ENCODE peak calls at places on chromosomes 11 and 22, in six cellular contexts. One of them, this sample, is unnamed.

GRCh38 chr11:47348859-47349258 is 3.6 kb downstream of the MYBPC3 start:
- DNase-seq in effector CD4-positive, alpha-beta T cell: no peak
- DNase-seq in GM23248: peak
- DNase-seq in mammary epithelial cell: no peak
- DNase-seq in T-helper 2 cell: no peak
- DNase-seq in memory B cell: no peak
- DNase-seq in this sample: no peak

GRCh38 chr11:12478743-12479142 is 101.4 kb downstream of the PARVA start:
- DNase-seq in mammary epithelial cell: peak
- DNase-seq in memory B cell: no peak
- DNase-seq in T-helper 2 cell: no peak
- DNase-seq in effector CD4-positive, alpha-beta T cell: no peak
- DNase-seq in GM23248: no peak
- DNase-seq in this sample: no peak

GRCh38 chr11:128928400-128928799 is 14.3 kb downstream of the TP53AIP1 start:
- DNase-seq in effector CD4-positive, alpha-beta T cell: no peak
- DNase-seq in mammary epithelial cell: no peak
- DNase-seq in GM23248: peak
- DNase-seq in memory B cell: peak
- DNase-seq in T-helper 2 cell: no peak
- DNase-seq in this sample: no peak

GRCh38 chr11:128879817-128880216 is 11.3 kb upstream of the KCNJ5 start:
- DNase-seq in mammary epithelial cell: no peak
- DNase-seq in memory B cell: no peak
- DNase-seq in GM23248: peak
- DNase-seq in T-helper 2 cell: no peak
- DNase-seq in effector CD4-positive, alpha-beta T cell: no peak
- DNase-seq in this sample: no peak

GRCh38 chr11:12762696-12763324 is 88.6 kb downstream of the TEAD1 start:
- DNase-seq in memory B cell: no peak
- DNase-seq in effector CD4-positive, alpha-beta T cell: no peak
- DNase-seq in GM23248: no peak
- DNase-seq in T-helper 2 cell: no peak
- DNase-seq in mammary epithelial cell: no peak
- DNase-seq in this sample: no peak

GRCh38 chr11:32729976-32730375 is 64.5 kb downstream of the CCDC73 start:
- DNase-seq in T-helper 2 cell: no peak
- DNase-seq in mammary epithelial cell: no peak
- DNase-seq in effector CD4-positive, alpha-beta T cell: no peak
- DNase-seq in GM23248: no peak
- DNase-seq in memory B cell: no peak
- DNase-seq in this sample: no peak

GRCh38 chr22:45922256-45922655 is 54.7 kb downstream of the WNT7B start:
- DNase-seq in memory B cell: no peak
- DNase-seq in effector CD4-positive, alpha-beta T cell: no peak
- DNase-seq in mammary epithelial cell: no peak
- DNase-seq in T-helper 2 cell: no peak
- DNase-seq in GM23248: no peak
- DNase-seq in this sample: no peak

GRCh38 chr22:46125816-46126770 is 24.2 kb upstream of the PPARA start:
- DNase-seq in GM23248: peak
- DNase-seq in T-helper 2 cell: no peak
- DNase-seq in effector CD4-positive, alpha-beta T cell: no peak
- DNase-seq in mammary epithelial cell: no peak
- DNase-seq in memory B cell: no peak
- DNase-seq in this sample: no peak

GRCh38 chr22:48842583-48842945 is 985.1 kb downstream of the BRD1 start:
- DNase-seq in T-helper 2 cell: no peak
- DNase-seq in memory B cell: no peak
- DNase-seq in mammary epithelial cell: no peak
- DNase-seq in effector CD4-positive, alpha-beta T cell: no peak
- DNase-seq in GM23248: no peak
- DNase-seq in this sample: no peak

GRCh38 chr11:68093565-68093964 is 27.6 kb downstream of the CHKA start:
- DNase-seq in T-helper 2 cell: no peak
- DNase-seq in memory B cell: no peak
- DNase-seq in GM23248: no peak
- DNase-seq in mammary epithelial cell: no peak
- DNase-seq in effector CD4-positive, alpha-beta T cell: no peak
- DNase-seq in this sample: no peak

GRCh38 chr11:65316311-65316978 is 1.8 kb downstream of the CDC42EP2 start:
- DNase-seq in effector CD4-positive, alpha-beta T cell: no peak
- DNase-seq in mammary epithelial cell: peak
- DNase-seq in GM23248: peak
- DNase-seq in T-helper 2 cell: no peak
- DNase-seq in memory B cell: no peak
- DNase-seq in this sample: no peak

GRCh38 chr11:61682093-61682732 is 2.0 kb downstream of the DAGLA start:
- DNase-seq in T-helper 2 cell: no peak
- DNase-seq in memory B cell: no peak
- DNase-seq in effector CD4-positive, alpha-beta T cell: no peak
- DNase-seq in GM23248: no peak
- DNase-seq in mammary epithelial cell: no peak
- DNase-seq in this sample: no peak

GRCh38 chr22:24337894-24338645 is 67.4 kb downstream of the SPECC1L start:
- DNase-seq in T-helper 2 cell: no peak
- DNase-seq in GM23248: no peak
- DNase-seq in mammary epithelial cell: no peak
- DNase-seq in memory B cell: no peak
- DNase-seq in effector CD4-positive, alpha-beta T cell: no peak
- DNase-seq in this sample: no peak

GRCh38 chr11:119338318-119338890 is 2.3 kb downstream of the C1QTNF5 start:
- DNase-seq in T-helper 2 cell: peak
- DNase-seq in memory B cell: peak
- DNase-seq in mammary epithelial cell: peak
- DNase-seq in effector CD4-positive, alpha-beta T cell: peak
- DNase-seq in GM23248: peak
- DNase-seq in this sample: peak

GRCh38 chr11:19953342-19953741 is 206.9 kb downstream of the DBX1 start:
- DNase-seq in T-helper 2 cell: no peak
- DNase-seq in memory B cell: no peak
- DNase-seq in mammary epithelial cell: peak
- DNase-seq in GM23248: peak
- DNase-seq in effector CD4-positive, alpha-beta T cell: no peak
- DNase-seq in this sample: no peak

GRCh38 chr11:1469911-1470680 is 16.5 kb downstream of the MOB2 start:
- DNase-seq in GM23248: no peak
- DNase-seq in effector CD4-positive, alpha-beta T cell: no peak
- DNase-seq in memory B cell: no peak
- DNase-seq in mammary epithelial cell: no peak
- DNase-seq in T-helper 2 cell: no peak
- DNase-seq in this sample: no peak

GRCh38 chr22:29151316-29151715 is 54.4 kb upstream of the EMID1 start:
- DNase-seq in effector CD4-positive, alpha-beta T cell: no peak
- DNase-seq in mammary epithelial cell: no peak
- DNase-seq in T-helper 2 cell: no peak
- DNase-seq in memory B cell: no peak
- DNase-seq in GM23248: no peak
- DNase-seq in this sample: no peak

GRCh38 chr11:54558407-54558806 is 45.4 kb downstream of the OR4C46 start:
- DNase-seq in effector CD4-positive, alpha-beta T cell: no peak
- DNase-seq in T-helper 2 cell: no peak
- DNase-seq in mammary epithelial cell: no peak
- DNase-seq in memory B cell: no peak
- DNase-seq in GM23248: no peak
- DNase-seq in this sample: no peak

GRCh38 chr22:25759825-25760231 is 17.8 kb downstream of the MYO18B start:
- DNase-seq in T-helper 2 cell: no peak
- DNase-seq in GM23248: peak
- DNase-seq in memory B cell: no peak
- DNase-seq in mammary epithelial cell: peak
- DNase-seq in effector CD4-positive, alpha-beta T cell: no peak
- DNase-seq in this sample: no peak

GRCh38 chr11:94148189-94148588 is 19.5 kb downstream of the PANX1 start:
- DNase-seq in GM23248: no peak
- DNase-seq in effector CD4-positive, alpha-beta T cell: no peak
- DNase-seq in memory B cell: no peak
- DNase-seq in T-helper 2 cell: no peak
- DNase-seq in mammary epithelial cell: no peak
- DNase-seq in this sample: no peak

GRCh38 chr22:23388492-23389009 is 191.5 kb downstream of the IGLL1 start:
- DNase-seq in mammary epithelial cell: no peak
- DNase-seq in T-helper 2 cell: no peak
- DNase-seq in effector CD4-positive, alpha-beta T cell: no peak
- DNase-seq in memory B cell: no peak
- DNase-seq in GM23248: no peak
- DNase-seq in this sample: no peak

GRCh38 chr11:44563716-44564115 is 1.7 kb upstream of the CD82 start:
- DNase-seq in memory B cell: no peak
- DNase-seq in mammary epithelial cell: no peak
- DNase-seq in T-helper 2 cell: no peak
- DNase-seq in effector CD4-positive, alpha-beta T cell: no peak
- DNase-seq in GM23248: peak
- DNase-seq in this sample: no peak

GRCh38 chr11:66880484-66881211 is 23.8 kb downstream of the LRFN4 start:
- DNase-seq in GM23248: no peak
- DNase-seq in T-helper 2 cell: no peak
- DNase-seq in memory B cell: no peak
- DNase-seq in effector CD4-positive, alpha-beta T cell: no peak
- DNase-seq in mammary epithelial cell: peak
- DNase-seq in this sample: no peak

GRCh38 chr11:59611570-59612565 is 3.7 kb downstream of the OSBP start:
- DNase-seq in memory B cell: no peak
- DNase-seq in mammary epithelial cell: no peak
- DNase-seq in T-helper 2 cell: no peak
- DNase-seq in GM23248: peak
- DNase-seq in effector CD4-positive, alpha-beta T cell: no peak
- DNase-seq in this sample: no peak

GRCh38 chr11:19075636-19076035 is 15.1 kb upstream of the MRGPRX2 start:
- DNase-seq in effector CD4-positive, alpha-beta T cell: no peak
- DNase-seq in mammary epithelial cell: no peak
- DNase-seq in T-helper 2 cell: no peak
- DNase-seq in memory B cell: no peak
- DNase-seq in GM23248: no peak
- DNase-seq in this sample: no peak

GRCh38 chr11:135074397-135074998 is 662.5 kb upstream of the B3GAT1 start:
- DNase-seq in GM23248: no peak
- DNase-seq in mammary epithelial cell: no peak
- DNase-seq in effector CD4-positive, alpha-beta T cell: no peak
- DNase-seq in memory B cell: no peak
- DNase-seq in T-helper 2 cell: no peak
- DNase-seq in this sample: no peak

GRCh38 chr11:16169946-16170345 is 186.4 kb downstream of the SOX6 start:
- DNase-seq in effector CD4-positive, alpha-beta T cell: no peak
- DNase-seq in T-helper 2 cell: no peak
- DNase-seq in memory B cell: no peak
- DNase-seq in mammary epithelial cell: no peak
- DNase-seq in GM23248: peak
- DNase-seq in this sample: no peak

GRCh38 chr22:44647141-44647540 is 54.9 kb upstream of the PRR5 start:
- DNase-seq in mammary epithelial cell: no peak
- DNase-seq in effector CD4-positive, alpha-beta T cell: no peak
- DNase-seq in GM23248: no peak
- DNase-seq in T-helper 2 cell: no peak
- DNase-seq in memory B cell: no peak
- DNase-seq in this sample: no peak

GRCh38 chr22:21933413-21933812 is 19.2 kb downstream of the PPM1F start:
- DNase-seq in GM23248: no peak
- DNase-seq in memory B cell: no peak
- DNase-seq in effector CD4-positive, alpha-beta T cell: no peak
- DNase-seq in mammary epithelial cell: no peak
- DNase-seq in T-helper 2 cell: no peak
- DNase-seq in this sample: no peak

GRCh38 chr11:35177370-35177769 is 38.4 kb downstream of the CD44 start:
- DNase-seq in memory B cell: no peak
- DNase-seq in GM23248: no peak
- DNase-seq in effector CD4-positive, alpha-beta T cell: no peak
- DNase-seq in T-helper 2 cell: no peak
- DNase-seq in mammary epithelial cell: no peak
- DNase-seq in this sample: no peak

GRCh38 chr11:124113890-124114289 is 1.4 kb upstream of the VWA5A start:
- DNase-seq in mammary epithelial cell: peak
- DNase-seq in T-helper 2 cell: no peak
- DNase-seq in effector CD4-positive, alpha-beta T cell: no peak
- DNase-seq in memory B cell: no peak
- DNase-seq in GM23248: peak
- DNase-seq in this sample: no peak

GRCh38 chr11:45005106-45005505 is 54.4 kb upstream of the TP53I11 start:
- DNase-seq in mammary epithelial cell: no peak
- DNase-seq in T-helper 2 cell: no peak
- DNase-seq in memory B cell: no peak
- DNase-seq in GM23248: no peak
- DNase-seq in effector CD4-positive, alpha-beta T cell: no peak
- DNase-seq in this sample: no peak

GRCh38 chr11:125410091-125410490 is 86.0 kb downstream of the FEZ1 start:
- DNase-seq in GM23248: peak
- DNase-seq in effector CD4-positive, alpha-beta T cell: no peak
- DNase-seq in memory B cell: no peak
- DNase-seq in T-helper 2 cell: no peak
- DNase-seq in mammary epithelial cell: peak
- DNase-seq in this sample: no peak

GRCh38 chr11:120340529-120340928 is 4.3 kb downstream of the ARHGEF12 start:
- DNase-seq in GM23248: peak
- DNase-seq in effector CD4-positive, alpha-beta T cell: no peak
- DNase-seq in memory B cell: no peak
- DNase-seq in T-helper 2 cell: no peak
- DNase-seq in mammary epithelial cell: peak
- DNase-seq in this sample: no peak

GRCh38 chr11:299951-300735 is 817 bp upstream of the IFITM5 start:
- DNase-seq in memory B cell: no peak
- DNase-seq in GM23248: peak
- DNase-seq in mammary epithelial cell: no peak
- DNase-seq in effector CD4-positive, alpha-beta T cell: no peak
- DNase-seq in T-helper 2 cell: no peak
- DNase-seq in this sample: no peak

GRCh38 chr22:39238561-39238960 is 6.2 kb downstream of the PDGFB start:
- DNase-seq in T-helper 2 cell: no peak
- DNase-seq in mammary epithelial cell: no peak
- DNase-seq in GM23248: no peak
- DNase-seq in memory B cell: no peak
- DNase-seq in effector CD4-positive, alpha-beta T cell: no peak
- DNase-seq in this sample: no peak

GRCh38 chr11:45856044-45856468 is 8.8 kb downstream of the CRY2 start:
- DNase-seq in effector CD4-positive, alpha-beta T cell: no peak
- DNase-seq in mammary epithelial cell: no peak
- DNase-seq in GM23248: peak
- DNase-seq in T-helper 2 cell: no peak
- DNase-seq in memory B cell: no peak
- DNase-seq in this sample: no peak

GRCh38 chr11:120224872-120225371 is 14.1 kb downstream of the OAF start:
- DNase-seq in memory B cell: no peak
- DNase-seq in GM23248: no peak
- DNase-seq in mammary epithelial cell: no peak
- DNase-seq in effector CD4-positive, alpha-beta T cell: no peak
- DNase-seq in T-helper 2 cell: no peak
- DNase-seq in this sample: no peak

GRCh38 chr11:61908730-61909622 is 8.4 kb downstream of the RAB3IL1 start:
- DNase-seq in memory B cell: no peak
- DNase-seq in effector CD4-positive, alpha-beta T cell: no peak
- DNase-seq in GM23248: no peak
- DNase-seq in T-helper 2 cell: no peak
- DNase-seq in mammary epithelial cell: no peak
- DNase-seq in this sample: no peak